ENCODE peak calls at places on chromosomes 5 and 9, in ten cellular contexts. X is neural progenitor cell, A is fibroblast of lung, H is stomach, O is spleen, U is mesenchymal stem cell, G is K562, T is OCI-LY7, S is lower lobe of right lung, Y is kidney epithelial cell. F is an unnamed sample. For H3K36me3, the result is how much of the 10 kb centered on the place peaks cover.

GRCh38 chr5:102856374-102856748 is 101.3 kb downstream of the PAM start:
- DNase-seq in T (no peak), U (peak), O (no peak), Y (no peak), H (no peak), A (peak), G (no peak), S (no peak), X (no peak), F (no peak)

GRCh38 chr5:102289251-102289899 is 6.7 kb downstream of the SLCO4C1 start:
- DNase-seq in T (no peak), Y (no peak), A (no peak), S (no peak), U (peak), H (no peak), X (no peak), G (no peak), O (no peak), F (no peak)

GRCh38 chr9:136604823-136605525 is 57.7 kb upstream of the EGFL7 start:
- DNase-seq in T (no peak), G (no peak), S (no peak), X (peak), U (no peak), O (no peak), H (peak), Y (no peak), A (no peak), F (no peak)

GRCh38 chr9:134617836-134618162 is 23.8 kb upstream of the COL5A1 start:
- DNase-seq in A (no peak), U (no peak), X (no peak), O (no peak), Y (no peak), S (peak), G (no peak), T (no peak), H (no peak), F (no peak)

GRCh38 chr5:138458856-138459255 is 6.4 kb upstream of the EGR1 start:
- DNase-seq in O (no peak), U (no peak), S (peak), G (no peak), X (no peak), H (no peak), A (no peak), T (no peak), Y (no peak), F (no peak)

GRCh38 chr9:132094314-132094791 is 14.7 kb upstream of the MED27 start:
- DNase-seq in A (peak), Y (peak), U (peak), X (no peak), H (no peak), S (no peak), G (no peak), O (no peak), T (no peak), F (no peak)

GRCh38 chr9:127893392-127893791 is 6.0 kb downstream of the ST6GALNAC6 start:
- DNase-seq in G (no peak), U (no peak), H (no peak), A (no peak), T (no peak), X (no peak), Y (no peak), S (no peak), O (no peak), F (no peak)

GRCh38 chr5:35822541-35822940 is 34.1 kb upstream of the IL7R start:
- DNase-seq in O (no peak), X (no peak), Y (no peak), S (no peak), G (no peak), T (no peak), A (no peak), U (no peak), H (no peak), F (no peak)

GRCh38 chr5:84830265-84830664 is 445.6 kb upstream of the EDIL3 start:
- DNase-seq in Y (no peak), A (no peak), U (no peak), O (no peak), H (no peak), X (no peak), T (no peak), G (no peak), S (no peak), F (no peak)

GRCh38 chr9:129392093-129392541 is 214.1 kb upstream of the IER5L start:
- DNase-seq in X (no peak), G (no peak), A (no peak), H (no peak), Y (no peak), O (no peak), S (no peak), U (no peak), T (no peak), F (no peak)

GRCh38 chr5:67003906-67004729 is 192.5 kb downstream of the CD180 start:
- DNase-seq in U (peak), S (peak), X (peak), O (peak), G (peak), A (peak), Y (peak), T (peak), H (peak), F (peak)

GRCh38 chr5:157748740-157749461 is 5.4 kb downstream of the LSM11 start:
- DNase-seq in U (peak), Y (peak), O (no peak), G (peak), H (no peak), T (no peak), S (no peak), X (no peak), A (peak), F (no peak)

GRCh38 chr9:122222741-122223140 is 6.0 kb downstream of the LHX6 start:
- DNase-seq in S (no peak), X (no peak), T (no peak), U (no peak), G (no peak), O (no peak), A (no peak), H (no peak), Y (no peak), F (no peak)
- H3K4me3 ChIP-seq in S (no peak), X (no peak), T (no peak), U (no peak), G (no peak), O (no peak), A (no peak), H (no peak), Y (no peak), F (no peak)

DNA sequence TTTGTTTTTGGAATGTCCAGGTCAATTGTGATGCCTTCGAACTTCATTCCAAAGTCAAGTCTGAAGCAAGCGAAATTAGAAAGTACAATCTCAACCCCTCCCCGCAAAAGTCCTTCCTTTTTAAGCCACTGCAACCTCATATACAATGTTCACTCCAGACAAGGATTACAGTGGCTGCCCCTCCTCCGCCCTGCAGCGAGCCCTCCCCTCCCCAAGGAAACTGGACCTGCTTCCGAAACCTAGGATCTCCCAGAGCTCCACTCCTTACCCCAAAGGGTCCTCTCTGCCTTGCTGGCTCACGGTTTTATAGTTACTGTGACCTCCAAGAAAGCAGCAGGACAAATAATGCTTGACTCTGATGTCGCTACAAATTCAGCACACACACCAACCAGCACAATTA is 10.4 kb downstream of the LRRC14B start:
- DNase-seq in T (no peak), S (no peak), G (no peak), X (no peak), U (no peak), H (no peak), Y (no peak), O (no peak), A (no peak), F (no peak)
- H3K36me3 ChIP-seq in T (under half), S (under half), G (under half), X (under half), U (half or more), H (under half), Y (under half), O (under half), A (under half), F (under half)

DNA sequence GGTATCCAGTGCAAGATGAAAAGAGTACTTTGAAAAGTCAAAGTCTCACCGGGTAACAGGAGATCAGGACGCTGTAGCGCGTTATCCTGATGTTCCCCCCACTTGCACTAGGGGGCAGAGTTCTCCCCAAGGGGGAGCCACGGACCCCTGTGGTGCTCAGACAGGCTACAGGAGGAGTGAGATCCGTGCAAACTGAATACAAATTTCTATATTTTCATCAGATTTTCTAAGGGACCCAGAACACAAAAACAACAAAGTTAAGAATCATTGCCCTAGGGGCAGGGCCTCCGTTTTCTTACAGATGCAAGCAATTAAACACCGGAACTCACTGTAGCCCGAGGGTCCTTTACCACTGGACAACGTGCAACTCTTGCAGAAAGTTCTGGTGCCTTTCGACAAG is 2.0 kb downstream of the MYO10 start:
- DNase-seq in S (peak), U (peak), Y (no peak), X (peak), H (peak), G (peak), T (peak), A (peak), O (peak), F (peak)
- H3K4me3 ChIP-seq in S (peak), U (no peak), Y (peak), X (peak), H (peak), G (no peak), T (no peak), A (peak), O (peak), F (no peak)

GRCh38 chr9:92619601-92620300 is 50.2 kb downstream of the IPPK start:
- DNase-seq in G (no peak), Y (no peak), H (peak), O (no peak), S (no peak), A (no peak), T (no peak), X (no peak), U (no peak), F (no peak)
- H3K36me3 ChIP-seq in G (half or more), Y (under half), H (half or more), O (half or more), S (half or more), A (under half), T (half or more), X (under half), U (half or more), F (under half)

F was measured in GM06990.